ENCODE peak calls at places on chromosomes 13 and 19, in ten cellular contexts. C, F, O, N, V, A, R, D, G and L are unnamed samples.

GRCh38 chr13:88066847-88067246 is 395.7 kb downstream of the SLITRK5 start:
- DNase-seq in C (no peak), F (no peak), O (no peak), N (no peak), V (no peak), A (no peak), R (no peak), D (no peak), G (no peak), L (no peak)

GRCh38 chr13:79307866-79308298 is 98.2 kb downstream of the RBM26 start:
- DNase-seq in C (no peak), F (peak), O (no peak), N (no peak), V (no peak), A (peak), R (peak), D (no peak), G (no peak), L (peak)

GRCh38 chr13:113914333-113915011 is 50.6 kb upstream of the GAS6 start:
- DNase-seq in C (no peak), F (no peak), O (no peak), N (no peak), V (no peak), A (no peak), R (no peak), D (no peak), G (no peak), L (no peak)

GRCh38 chr19:55340784-55341147 is 1.1 kb downstream of the KMT5C start:
- DNase-seq in C (no peak), F (no peak), O (no peak), N (no peak), V (no peak), A (no peak), R (no peak), D (no peak), G (no peak), L (no peak)

GRCh38 chr19:34429553-34429952 is 1.4 kb downstream of the UBA2 start:
- DNase-seq in C (no peak), F (no peak), O (no peak), N (no peak), V (no peak), A (no peak), R (no peak), D (no peak), G (no peak), L (no peak)

GRCh38 chr13:19794552-19795143 is 11.9 kb upstream of the PSPC1 start:
- DNase-seq in C (no peak), F (no peak), O (no peak), N (no peak), V (no peak), A (no peak), R (no peak), D (no peak), G (no peak), L (no peak)

GRCh38 chr13:25776722-25777121 is 275.1 kb downstream of the SHISA2 start:
- DNase-seq in C (no peak), F (no peak), O (no peak), N (no peak), V (no peak), A (no peak), R (no peak), D (no peak), G (no peak), L (no peak)

GRCh38 chr13:48500652-48501197 is 32.2 kb downstream of the RCBTB2 start:
- DNase-seq in C (no peak), F (peak), O (no peak), N (no peak), V (no peak), A (peak), R (peak), D (no peak), G (peak), L (peak)

GRCh38 chr13:41691276-41691675 is 233.9 kb downstream of the RGCC start:
- DNase-seq in C (no peak), F (no peak), O (no peak), N (no peak), V (no peak), A (no peak), R (no peak), D (no peak), G (no peak), L (peak)

GRCh38 chr13:43191561-43191960 is 168.2 kb downstream of the DNAJC15 start:
- DNase-seq in C (no peak), F (no peak), O (no peak), N (no peak), V (no peak), A (no peak), R (no peak), D (no peak), G (no peak), L (no peak)

GRCh38 chr19:42351079-42351735 is 25.8 kb downstream of the MEGF8 start:
- DNase-seq in C (no peak), F (no peak), O (no peak), N (no peak), V (no peak), A (no peak), R (peak), D (no peak), G (no peak), L (no peak)

GRCh38 chr13:51330741-51331140 is 8.8 kb upstream of the SERPINE3 start:
- DNase-seq in C (no peak), F (no peak), O (no peak), N (no peak), V (no peak), A (no peak), R (no peak), D (no peak), G (no peak), L (peak)

GRCh38 chr13:51576754-51577153 is 7.5 kb upstream of the WDFY2 start:
- DNase-seq in C (no peak), F (no peak), O (no peak), N (no peak), V (no peak), A (no peak), R (no peak), D (no peak), G (no peak), L (no peak)

GRCh38 chr19:5590151-5590864 is 22.6 kb upstream of the TINCR start:
- DNase-seq in C (no peak), F (no peak), O (no peak), N (no peak), V (no peak), A (no peak), R (no peak), D (no peak), G (no peak), L (no peak)

GRCh38 chr13:29067306-29067945 is 247.3 kb downstream of the MTUS2 start:
- DNase-seq in C (no peak), F (no peak), O (no peak), N (no peak), V (no peak), A (no peak), R (no peak), D (no peak), G (no peak), L (no peak)

GRCh38 chr19:15091918-15092753 is 10.1 kb downstream of the OR1I1 start:
- DNase-seq in C (peak), F (peak), O (no peak), N (no peak), V (peak), A (peak), R (peak), D (peak), G (peak), L (peak)

GRCh38 chr13:93624371-93624777 is 397.8 kb downstream of the GPC6 start:
- DNase-seq in C (no peak), F (no peak), O (no peak), N (no peak), V (no peak), A (no peak), R (no peak), D (peak), G (no peak), L (peak)

GRCh38 chr19:49896863-49897621 is at the start of gene IL4I1:
- DNase-seq in C (peak), F (peak), O (peak), N (peak), V (peak), A (peak), R (no peak), D (no peak), G (no peak), L (no peak)

GRCh38 chr13:92012787-92013186 is 614.4 kb downstream of the GPC5 start:
- DNase-seq in C (no peak), F (no peak), O (no peak), N (no peak), V (no peak), A (no peak), R (no peak), D (no peak), G (no peak), L (no peak)

GRCh38 chr19:49200238-49200862 is 42.8 kb downstream of the TRPM4 start:
- DNase-seq in C (no peak), F (no peak), O (peak), N (no peak), V (no peak), A (no peak), R (no peak), D (no peak), G (no peak), L (peak)

GRCh38 chr13:22240716-22241115 is 569.8 kb downstream of the FGF9 start:
- DNase-seq in C (no peak), F (no peak), O (no peak), N (no peak), V (no peak), A (no peak), R (no peak), D (no peak), G (no peak), L (no peak)

GRCh38 chr13:42478531-42479156 is 95.3 kb upstream of the TNFSF11 start:
- DNase-seq in C (no peak), F (peak), O (no peak), N (no peak), V (peak), A (no peak), R (no peak), D (no peak), G (no peak), L (peak)

GRCh38 chr19:27867981-27868380 is 1345.0 kb downstream of the UQCRFS1 start:
- DNase-seq in C (no peak), F (no peak), O (no peak), N (no peak), V (no peak), A (no peak), R (no peak), D (no peak), G (no peak), L (no peak)

GRCh38 chr19:28374971-28375370 is 838.0 kb downstream of the UQCRFS1 start:
- DNase-seq in C (no peak), F (no peak), O (no peak), N (no peak), V (no peak), A (no peak), R (no peak), D (no peak), G (no peak), L (no peak)

GRCh38 chr13:83935566-83935965 is 53.3 kb upstream of the SLITRK1 start:
- DNase-seq in C (no peak), F (no peak), O (no peak), N (no peak), V (no peak), A (no peak), R (no peak), D (peak), G (no peak), L (no peak)

GRCh38 chr13:29472317-29472961 is 123.0 kb downstream of the SLC7A1 start:
- DNase-seq in C (peak), F (peak), O (peak), N (peak), V (peak), A (peak), R (no peak), D (peak), G (peak), L (peak)

GRCh38 chr19:33393286-33394005 is 19.9 kb downstream of the CEBPG start:
- DNase-seq in C (no peak), F (no peak), O (no peak), N (no peak), V (no peak), A (no peak), R (peak), D (no peak), G (no peak), L (no peak)

GRCh38 chr19:3108775-3109174 is 14.6 kb downstream of the GNA11 start:
- DNase-seq in C (peak), F (peak), O (peak), N (peak), V (peak), A (peak), R (peak), D (peak), G (peak), L (peak)

GRCh38 chr19:8489591-8490394 is 12.6 kb downstream of the PRAM1 start:
- DNase-seq in C (no peak), F (no peak), O (no peak), N (no peak), V (no peak), A (no peak), R (peak), D (peak), G (no peak), L (no peak)

GRCh38 chr19:49590071-49590970 is 661 bp upstream of the PRR12 start:
- DNase-seq in C (peak), F (peak), O (peak), N (peak), V (peak), A (peak), R (peak), D (peak), G (peak), L (peak)

GRCh38 chr19:46737761-46738171 is 8.1 kb upstream of the FKRP start:
- DNase-seq in C (no peak), F (no peak), O (no peak), N (no peak), V (no peak), A (no peak), R (peak), D (no peak), G (no peak), L (no peak)

GRCh38 chr19:47486900-47487299 is 2.9 kb upstream of the KPTN start:
- DNase-seq in C (no peak), F (no peak), O (no peak), N (no peak), V (no peak), A (no peak), R (peak), D (no peak), G (no peak), L (no peak)

GRCh38 chr13:88000239-88000638 is 329.1 kb downstream of the SLITRK5 start:
- DNase-seq in C (no peak), F (peak), O (no peak), N (no peak), V (no peak), A (peak), R (no peak), D (no peak), G (no peak), L (peak)

GRCh38 chr13:73141292-73141771 is 82.5 kb downstream of the KLF5 start:
- DNase-seq in C (no peak), F (peak), O (no peak), N (no peak), V (no peak), A (no peak), R (no peak), D (no peak), G (no peak), L (no peak)

GRCh38 chr13:113992276-113993005 is 18.6 kb upstream of the C13orf46 start:
- DNase-seq in C (no peak), F (no peak), O (no peak), N (no peak), V (no peak), A (no peak), R (peak), D (no peak), G (no peak), L (no peak)